ENCODE peak calls at places on chromosome 5, in nine cellular contexts. One of them, this sample, is unnamed. For H3K9me3, the result is how much of the 10 kb centered on the place peaks cover.

GRCh38 chr5:38765461-38765861 is 80.4 kb upstream of the OSMR start:
- DNase-seq in A673: no peak
- DNase-seq in Peyer's patch: no peak
- DNase-seq in testis: no peak
- DNase-seq in endodermal cell: no peak
- DNase-seq in H9: no peak
- DNase-seq in A549: no peak
- DNase-seq in cardiac muscle cell: no peak
- DNase-seq in tibial nerve: no peak
- DNase-seq in this sample: no peak

GRCh38 chr5:172005708-172006377 is 595 bp downstream of the FBXW11 start:
- DNase-seq in A673: peak
- DNase-seq in Peyer's patch: peak
- DNase-seq in testis: peak
- DNase-seq in endodermal cell: peak
- DNase-seq in H9: peak
- DNase-seq in A549: peak
- DNase-seq in cardiac muscle cell: peak
- DNase-seq in tibial nerve: no peak
- DNase-seq in this sample: peak

GRCh38 chr5:43305948-43306563 is 7.2 kb downstream of the HMGCS1 start:
- DNase-seq in A673: peak
- DNase-seq in Peyer's patch: no peak
- DNase-seq in testis: peak
- DNase-seq in endodermal cell: no peak
- DNase-seq in H9: no peak
- DNase-seq in A549: peak
- DNase-seq in cardiac muscle cell: peak
- DNase-seq in tibial nerve: no peak
- DNase-seq in this sample: no peak

GRCh38 chr5:52743970-52744369 is 43.7 kb upstream of the ITGA1 start:
- DNase-seq in A673: peak
- DNase-seq in Peyer's patch: no peak
- DNase-seq in testis: no peak
- DNase-seq in endodermal cell: no peak
- DNase-seq in H9: no peak
- DNase-seq in A549: no peak
- DNase-seq in cardiac muscle cell: no peak
- DNase-seq in tibial nerve: no peak
- DNase-seq in this sample: no peak

GRCh38 chr5:108801776-108802175 is 54.1 kb downstream of the FER start:
- DNase-seq in A673: peak
- DNase-seq in Peyer's patch: no peak
- DNase-seq in testis: no peak
- DNase-seq in endodermal cell: no peak
- DNase-seq in H9: no peak
- DNase-seq in A549: peak
- DNase-seq in cardiac muscle cell: no peak
- DNase-seq in tibial nerve: no peak
- DNase-seq in this sample: no peak

GRCh38 chr5:53479045-53479655 is 1.3 kb upstream of the FST start:
- DNase-seq in A673: peak
- DNase-seq in Peyer's patch: no peak
- DNase-seq in testis: no peak
- DNase-seq in endodermal cell: no peak
- DNase-seq in H9: no peak
- DNase-seq in A549: no peak
- DNase-seq in cardiac muscle cell: no peak
- DNase-seq in tibial nerve: no peak
- DNase-seq in this sample: no peak

GRCh38 chr5:149838881-149839739 is 105.5 kb downstream of the PDE6A start:
- DNase-seq in A673: no peak
- DNase-seq in Peyer's patch: no peak
- DNase-seq in testis: no peak
- DNase-seq in endodermal cell: no peak
- DNase-seq in H9: no peak
- DNase-seq in A549: peak
- DNase-seq in cardiac muscle cell: no peak
- DNase-seq in tibial nerve: no peak
- DNase-seq in this sample: no peak

GRCh38 chr5:133287500-133287899 is 235.7 kb downstream of the HSPA4 start:
- DNase-seq in A673: no peak
- DNase-seq in Peyer's patch: peak
- DNase-seq in testis: peak
- DNase-seq in endodermal cell: peak
- DNase-seq in H9: peak
- DNase-seq in A549: peak
- DNase-seq in cardiac muscle cell: peak
- DNase-seq in tibial nerve: no peak
- DNase-seq in this sample: no peak

GRCh38 chr5:1892211-1892610 is 9.5 kb upstream of the IRX4 start:
- DNase-seq in A673: no peak
- DNase-seq in Peyer's patch: no peak
- DNase-seq in testis: no peak
- DNase-seq in endodermal cell: no peak
- DNase-seq in H9: no peak
- DNase-seq in A549: no peak
- DNase-seq in cardiac muscle cell: no peak
- DNase-seq in tibial nerve: no peak
- DNase-seq in this sample: peak

GRCh38 chr5:143315929-143316328 is 87.6 kb downstream of the NR3C1 start:
- DNase-seq in A673: no peak
- DNase-seq in Peyer's patch: no peak
- DNase-seq in testis: no peak
- DNase-seq in endodermal cell: no peak
- DNase-seq in H9: no peak
- DNase-seq in A549: no peak
- DNase-seq in cardiac muscle cell: no peak
- DNase-seq in tibial nerve: no peak
- DNase-seq in this sample: no peak

GRCh38 chr5:92795633-92796032 is 785.4 kb downstream of the NR2F1-AS1 start:
- DNase-seq in A673: no peak
- DNase-seq in Peyer's patch: no peak
- DNase-seq in testis: no peak
- DNase-seq in endodermal cell: no peak
- DNase-seq in H9: no peak
- DNase-seq in A549: no peak
- DNase-seq in cardiac muscle cell: no peak
- DNase-seq in tibial nerve: no peak
- DNase-seq in this sample: no peak

GRCh38 chr5:67166460-67166871 is 30.1 kb downstream of the CD180 start:
- DNase-seq in A673: no peak
- DNase-seq in Peyer's patch: peak
- DNase-seq in testis: peak
- DNase-seq in endodermal cell: no peak
- DNase-seq in H9: peak
- DNase-seq in A549: peak
- DNase-seq in cardiac muscle cell: no peak
- DNase-seq in tibial nerve: no peak
- DNase-seq in this sample: peak

GRCh38 chr5:10505517-10506095 is 58.3 kb upstream of the ANKRD33B start:
- DNase-seq in A673: no peak
- DNase-seq in Peyer's patch: no peak
- DNase-seq in testis: no peak
- DNase-seq in endodermal cell: no peak
- DNase-seq in H9: no peak
- DNase-seq in A549: no peak
- DNase-seq in cardiac muscle cell: no peak
- DNase-seq in tibial nerve: no peak
- DNase-seq in this sample: no peak

GRCh38 chr5:53327811-53328331 is 152.6 kb upstream of the FST start:
- DNase-seq in A673: no peak
- DNase-seq in Peyer's patch: no peak
- DNase-seq in testis: no peak
- DNase-seq in endodermal cell: no peak
- DNase-seq in H9: no peak
- DNase-seq in A549: no peak
- DNase-seq in cardiac muscle cell: no peak
- DNase-seq in tibial nerve: no peak
- DNase-seq in this sample: no peak

GRCh38 chr5:98109561-98110006 is 663.9 kb upstream of the RGMB start:
- DNase-seq in A673: no peak
- DNase-seq in Peyer's patch: no peak
- DNase-seq in testis: no peak
- DNase-seq in endodermal cell: no peak
- DNase-seq in H9: no peak
- DNase-seq in A549: no peak
- DNase-seq in cardiac muscle cell: no peak
- DNase-seq in tibial nerve: no peak
- DNase-seq in this sample: no peak

GRCh38 chr5:6158974-6159863 is 219.1 kb downstream of the MED10 start:
- DNase-seq in A673: no peak
- DNase-seq in Peyer's patch: no peak
- DNase-seq in testis: no peak
- DNase-seq in endodermal cell: no peak
- DNase-seq in H9: no peak
- DNase-seq in A549: peak
- DNase-seq in cardiac muscle cell: no peak
- DNase-seq in tibial nerve: no peak
- DNase-seq in this sample: no peak

DNA sequence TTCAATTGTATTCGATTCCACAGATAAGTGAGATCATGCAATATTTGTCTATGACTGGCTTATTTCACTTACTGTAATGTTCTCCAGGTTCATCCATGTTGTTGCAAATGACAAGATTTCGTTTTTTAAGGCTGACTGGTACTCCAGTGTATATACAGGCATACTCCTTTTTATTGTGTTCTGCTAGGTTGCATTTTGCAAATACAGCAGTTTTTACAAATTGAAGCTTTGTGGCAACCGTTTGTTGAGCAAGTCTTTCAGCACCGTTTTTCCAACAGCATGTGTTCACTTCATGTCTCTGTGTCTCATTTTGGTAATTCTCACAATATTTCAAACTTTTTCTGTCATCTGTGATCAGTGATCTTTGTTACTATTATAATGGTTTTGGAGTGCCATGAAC is 82.7 kb downstream of the DMXL1 start:
- DNase-seq in A673: no peak
- DNase-seq in Peyer's patch: no peak
- DNase-seq in testis: no peak
- DNase-seq in endodermal cell: no peak
- DNase-seq in H9: no peak
- DNase-seq in A549: no peak
- DNase-seq in cardiac muscle cell: no peak
- DNase-seq in tibial nerve: no peak
- DNase-seq in this sample: no peak
- H3K9me3 ChIP-seq in A673: under half
- H3K9me3 ChIP-seq in Peyer's patch: under half
- H3K9me3 ChIP-seq in testis: under half
- H3K9me3 ChIP-seq in endodermal cell: under half
- H3K9me3 ChIP-seq in H9: under half
- H3K9me3 ChIP-seq in A549: under half
- H3K9me3 ChIP-seq in cardiac muscle cell: under half
- H3K9me3 ChIP-seq in tibial nerve: under half
- H3K9me3 ChIP-seq in this sample: under half

DNA sequence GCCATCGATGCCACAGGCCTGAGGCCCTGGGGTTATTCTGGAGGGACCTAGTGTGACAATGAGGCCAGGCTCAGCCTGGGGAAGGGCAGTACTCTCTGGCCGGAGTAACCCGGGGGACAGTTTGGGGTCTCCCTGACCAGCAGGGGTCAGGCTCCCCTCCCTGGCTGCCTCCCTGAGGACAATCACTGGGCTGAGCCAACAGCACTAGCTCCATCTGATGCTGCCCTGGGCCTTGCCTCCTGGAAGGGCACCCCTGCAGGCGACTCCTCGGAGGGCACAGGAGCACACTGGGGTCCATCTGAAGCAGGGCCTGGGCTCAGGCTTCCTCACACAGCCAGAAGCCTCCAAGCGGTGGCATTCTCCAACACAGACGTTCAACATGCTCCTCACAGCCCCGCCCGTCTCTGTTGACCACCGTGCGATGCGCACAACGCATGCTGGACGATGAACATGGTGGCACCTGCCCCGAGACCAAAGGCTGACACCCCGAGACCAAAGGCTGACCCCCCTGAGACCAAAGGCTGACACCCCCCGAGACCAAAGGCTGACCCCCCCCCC is 68.3 kb downstream of the ADAMTS2 start:
- DNase-seq in A673: peak
- DNase-seq in Peyer's patch: no peak
- DNase-seq in testis: no peak
- DNase-seq in endodermal cell: no peak
- DNase-seq in H9: no peak
- DNase-seq in A549: no peak
- DNase-seq in cardiac muscle cell: peak
- DNase-seq in tibial nerve: no peak
- DNase-seq in this sample: peak
- TF ChIP-seq CTCF in A673: peak
- TF ChIP-seq CTCF in Peyer's patch: no peak
- TF ChIP-seq CTCF in testis: no peak
- TF ChIP-seq CTCF in endodermal cell: peak
- TF ChIP-seq CTCF in H9: peak
- TF ChIP-seq CTCF in A549: no peak
- TF ChIP-seq CTCF in cardiac muscle cell: peak
- TF ChIP-seq CTCF in tibial nerve: no peak
- TF ChIP-seq CTCF in this sample: no peak

DNA sequence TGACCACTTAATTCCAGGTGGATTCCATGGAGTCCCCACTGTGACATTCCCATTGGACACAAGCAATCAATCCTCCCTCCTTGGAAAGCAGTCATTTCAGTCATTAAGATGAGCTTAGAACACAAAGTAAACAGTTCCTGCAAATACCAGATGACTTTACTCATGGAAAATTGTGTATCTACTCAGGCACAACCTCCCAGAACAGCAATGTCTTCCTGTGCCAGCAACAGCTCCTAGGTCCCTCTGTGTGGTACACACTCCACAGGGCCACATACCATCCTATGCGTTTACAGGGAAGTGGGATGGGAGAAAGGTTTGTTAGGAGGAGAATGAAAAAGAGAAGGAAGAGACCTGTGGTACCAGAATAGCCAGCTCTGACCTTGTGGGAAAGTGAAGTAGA is 53.7 kb downstream of the MTMR12 start:
- DNase-seq in A673: no peak
- DNase-seq in Peyer's patch: no peak
- DNase-seq in testis: no peak
- DNase-seq in endodermal cell: no peak
- DNase-seq in H9: no peak
- DNase-seq in A549: no peak
- DNase-seq in cardiac muscle cell: no peak
- DNase-seq in tibial nerve: no peak
- DNase-seq in this sample: no peak
- H3K27ac ChIP-seq in A673: no peak
- H3K27ac ChIP-seq in Peyer's patch: no peak
- H3K27ac ChIP-seq in testis: peak
- H3K27ac ChIP-seq in endodermal cell: no peak
- H3K27ac ChIP-seq in H9: no peak
- H3K27ac ChIP-seq in A549: no peak
- H3K27ac ChIP-seq in cardiac muscle cell: no peak
- H3K27ac ChIP-seq in tibial nerve: no peak
- H3K27ac ChIP-seq in this sample: no peak

DNA sequence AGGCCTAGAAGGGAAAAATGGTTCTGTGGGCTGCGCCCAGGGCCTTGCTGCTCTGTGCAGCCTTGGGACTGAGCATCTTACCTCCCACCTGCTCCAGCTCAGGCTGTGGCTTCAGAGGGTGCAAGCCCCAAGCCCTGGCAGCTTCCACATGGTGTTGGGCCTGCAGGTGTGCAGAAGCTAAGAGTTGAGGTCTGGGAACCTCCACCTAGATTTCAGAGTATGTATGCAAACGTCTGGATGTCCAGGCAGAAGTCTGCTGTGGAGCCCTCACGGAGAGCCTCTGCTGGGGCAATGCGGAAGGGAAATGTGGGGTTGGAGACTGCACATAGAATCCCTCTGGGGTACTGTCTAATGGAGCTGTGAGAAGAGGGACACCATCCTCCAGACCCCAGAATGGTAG is 36.0 kb downstream of the FBXL7 start:
- DNase-seq in A673: no peak
- DNase-seq in Peyer's patch: no peak
- DNase-seq in testis: no peak
- DNase-seq in endodermal cell: no peak
- DNase-seq in H9: no peak
- DNase-seq in A549: no peak
- DNase-seq in cardiac muscle cell: no peak
- DNase-seq in tibial nerve: no peak
- DNase-seq in this sample: no peak
- H3K9me3 ChIP-seq in A673: under half
- H3K9me3 ChIP-seq in Peyer's patch: under half
- H3K9me3 ChIP-seq in testis: under half
- H3K9me3 ChIP-seq in endodermal cell: under half
- H3K9me3 ChIP-seq in H9: under half
- H3K9me3 ChIP-seq in A549: under half
- H3K9me3 ChIP-seq in cardiac muscle cell: under half
- H3K9me3 ChIP-seq in tibial nerve: under half
- H3K9me3 ChIP-seq in this sample: under half